ENCODE peak calls at places on chromosomes 2 and 18, in six cellular contexts. X is SK-N-SH, W is cardiac muscle cell, A is PC-9, T is tibial nerve, O is mammary epithelial cell. R is an unnamed sample. For H3K36me3, the result is how much of the 10 kb centered on the place peaks cover.

GRCh38 chr2:96816836-96817702 is 1.0 kb downstream of the CNNM3 start:
- DNase-seq in O (peak), A (no peak), T (no peak), W (no peak), X (peak), R (no peak)

GRCh38 chr2:8691859-8692437 is 10.1 kb downstream of the ID2 start:
- DNase-seq in W (no peak), O (no peak), T (no peak), X (no peak), A (no peak), R (no peak)

GRCh38 chr2:218271487-218271797 is 1.1 kb downstream of the PNKD start:
- DNase-seq in W (no peak), O (peak), A (peak), T (no peak), X (no peak), R (no peak)

GRCh38 chr2:54461251-54461650 is 5.1 kb downstream of the SPTBN1 start:
- DNase-seq in A (no peak), O (peak), T (no peak), X (no peak), W (no peak), R (no peak)

GRCh38 chr2:45505138-45505537 is 105.9 kb downstream of the SRBD1 start:
- DNase-seq in W (no peak), A (no peak), T (no peak), X (no peak), O (no peak), R (no peak)

GRCh38 chr2:60047944-60048525 is 505.4 kb downstream of the BCL11A start:
- DNase-seq in X (no peak), T (no peak), O (no peak), W (no peak), A (no peak), R (no peak)

GRCh38 chr2:106649306-106649705 is 162.1 kb downstream of the CD8B2 start:
- DNase-seq in X (no peak), W (no peak), O (no peak), A (no peak), T (no peak), R (no peak)

GRCh38 chr2:5285891-5286290 is 406.3 kb upstream of the SOX11 start:
- DNase-seq in O (no peak), W (no peak), A (no peak), X (peak), T (no peak), R (no peak)

GRCh38 chr18:53944721-53945120 is 279.7 kb downstream of the MBD2 start:
- DNase-seq in X (no peak), T (no peak), W (no peak), O (no peak), A (no peak), R (no peak)

GRCh38 chr2:37633234-37633633 is 38.2 kb downstream of the CDC42EP3 start:
- DNase-seq in X (no peak), A (no peak), W (no peak), T (no peak), O (no peak), R (no peak)

GRCh38 chr2:238928520-238929241 is 80.8 kb downstream of the TWIST2 start:
- DNase-seq in O (no peak), A (no peak), W (no peak), T (peak), X (no peak), R (no peak)

GRCh38 chr2:158546412-158547144 is 89.8 kb downstream of the PKP4 start:
- DNase-seq in A (no peak), O (no peak), X (no peak), W (no peak), T (no peak), R (no peak)

GRCh38 chr2:209771474-209772292 is at the start of gene UNC80:
- DNase-seq in W (peak), X (peak), A (no peak), T (no peak), O (peak), R (peak)

GRCh38 chr2:85728883-85729824 is 24.6 kb upstream of the ATOH8 start:
- DNase-seq in T (peak), X (peak), W (peak), O (peak), A (peak), R (peak)

GRCh38 chr2:136332436-136333095 is 214.6 kb upstream of the CXCR4 start:
- DNase-seq in T (no peak), A (no peak), X (no peak), O (no peak), W (no peak), R (no peak)

GRCh38 chr18:32301976-32302743 is 112.3 kb downstream of the MEP1B start:
- DNase-seq in T (no peak), W (no peak), X (peak), A (peak), O (peak), R (no peak)

GRCh38 chr2:33272001-33272400 is 204.4 kb upstream of the RASGRP3 start:
- DNase-seq in T (no peak), O (no peak), A (no peak), X (no peak), W (no peak), R (no peak)

DNA sequence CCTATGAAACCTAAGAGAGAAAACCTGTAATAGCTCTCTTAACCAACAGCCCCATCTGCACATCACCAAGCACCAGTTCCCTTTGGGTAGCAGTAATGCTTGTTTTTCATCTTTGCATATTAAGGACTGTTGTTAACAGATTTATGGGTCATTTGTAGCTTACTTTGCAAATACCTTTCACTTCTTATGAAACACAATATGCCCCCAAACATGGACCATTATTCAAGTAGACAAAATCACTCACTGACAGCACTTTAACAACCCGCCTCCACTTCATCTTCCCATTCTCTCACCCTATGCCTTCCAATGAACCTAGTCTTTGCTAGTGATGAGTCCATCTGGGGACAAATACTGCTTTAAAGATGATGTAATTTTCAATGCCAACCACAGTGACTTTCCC is 64.4 kb downstream of the GFPT1 start:
- DNase-seq in T (no peak), X (no peak), O (no peak), A (no peak), W (no peak), R (no peak)
- H3K36me3 ChIP-seq in T (half or more), X (under half), O (under half), A (under half), W (under half), R (under half)

DNA sequence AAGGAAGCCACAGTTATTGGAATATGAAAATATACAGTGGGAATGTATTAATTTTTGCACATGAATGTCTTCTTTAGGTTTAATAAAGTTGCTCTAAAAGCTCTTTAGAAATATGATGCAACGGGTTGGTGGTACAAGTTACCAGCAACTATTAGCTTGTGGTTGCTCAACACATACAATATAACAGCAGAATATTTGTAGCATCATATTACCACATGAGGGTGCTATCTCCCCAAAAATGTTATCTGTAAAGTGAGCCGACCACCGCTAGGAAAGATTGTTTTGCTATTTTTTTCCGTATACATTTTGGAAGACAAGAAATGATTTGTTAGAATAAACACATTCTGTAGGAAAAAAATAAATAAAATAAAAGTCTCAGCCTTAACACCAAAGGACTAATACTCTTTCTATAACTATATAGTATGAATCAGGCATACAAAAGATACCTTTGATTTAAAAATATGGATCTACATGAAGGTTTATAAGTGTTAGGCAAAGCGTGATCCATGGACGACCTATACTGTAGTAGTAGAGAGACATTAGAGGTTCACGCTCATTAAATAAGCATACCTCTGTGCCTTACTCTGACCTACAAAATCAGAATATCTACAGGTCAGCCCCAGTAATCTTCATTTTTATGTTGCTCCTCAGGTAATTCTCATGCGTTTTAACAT is 1110.7 kb upstream of the ACVR2A start:
- DNase-seq in X (peak), T (no peak), O (peak), W (peak), A (no peak), R (no peak)
- TF ChIP-seq CTCF in X (peak), T (peak), O (peak), W (peak), A (peak), R (peak)

GRCh38 chr2:70214958-70215357 is 24.1 kb upstream of the C2orf42 start:
- DNase-seq in O (no peak), W (no peak), T (no peak), X (no peak), A (no peak), R (no peak)

GRCh38 chr2:70212298-70212948 is 21.6 kb upstream of the C2orf42 start:
- DNase-seq in X (no peak), O (no peak), A (no peak), T (no peak), W (no peak), R (no peak)

GRCh38 chr2:70214365-70214764 is 23.5 kb upstream of the C2orf42 start:
- DNase-seq in O (no peak), T (no peak), W (no peak), X (no peak), A (no peak), R (no peak)

DNA sequence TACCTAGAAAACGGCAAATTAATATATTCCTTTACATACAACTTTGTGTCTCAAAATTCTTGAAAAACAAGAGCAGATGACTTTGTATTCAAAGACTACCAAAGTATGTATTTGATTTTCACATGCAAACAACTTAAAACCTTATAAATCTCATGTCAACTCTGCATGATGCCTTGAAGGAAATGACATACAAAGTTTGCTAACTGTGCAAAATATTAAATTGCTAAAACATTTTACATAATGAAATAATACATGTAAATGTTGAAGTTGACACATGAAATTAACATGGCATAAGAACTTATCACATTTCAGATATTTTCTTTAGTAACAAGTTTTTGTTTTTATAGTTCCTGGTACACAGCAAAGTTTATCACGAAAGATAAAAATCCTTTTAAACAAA is 20.8 kb upstream of the C2orf42 start:
- DNase-seq in X (no peak), A (no peak), O (no peak), T (no peak), W (no peak), R (no peak)
- H3K36me3 ChIP-seq in X (half or more), A (under half), O (under half), T (half or more), W (half or more), R (under half)

GRCh38 chr18:67278984-67279383 is 237.5 kb downstream of the DSEL start:
- DNase-seq in O (no peak), T (no peak), W (no peak), X (no peak), A (no peak), R (no peak)
- TF ChIP-seq CTCF in O (peak), T (no peak), W (no peak), X (peak), A (peak), R (no peak)

DNA sequence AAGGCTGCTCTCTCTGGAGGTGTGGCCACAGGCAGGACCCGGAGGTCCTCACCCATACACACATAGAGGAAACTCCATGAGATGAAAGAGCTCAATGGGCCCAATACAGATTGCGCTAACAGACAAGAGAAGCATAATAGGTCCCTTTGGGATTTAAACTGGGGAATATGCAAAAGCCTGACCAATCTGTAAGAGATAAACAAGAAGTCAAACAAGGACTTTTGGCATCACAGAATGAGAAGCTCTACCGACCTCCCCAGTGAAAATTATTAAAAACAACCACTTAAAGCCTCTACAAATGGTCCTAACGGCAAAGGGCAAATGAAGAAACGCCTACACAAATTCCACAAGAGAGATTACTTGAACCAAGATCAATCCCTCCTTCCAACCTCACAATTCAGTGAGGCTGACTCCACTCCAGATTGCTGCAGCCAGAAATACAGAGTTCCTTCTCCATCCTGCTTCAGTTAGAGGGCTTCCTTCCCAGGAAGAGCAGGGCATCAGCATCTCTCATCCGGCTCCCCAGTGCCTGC is 10.8 kb downstream of the IWS1 start:
- DNase-seq in O (no peak), A (no peak), W (no peak), T (no peak), X (no peak), R (no peak)
- H3K36me3 ChIP-seq in O (under half), A (under half), W (under half), T (under half), X (under half), R (under half)

GRCh38 chr2:235098273-235098672 is 146.5 kb downstream of the SH3BP4 start:
- DNase-seq in A (peak), X (no peak), W (no peak), O (no peak), T (no peak), R (no peak)

GRCh38 chr2:235094457-235094856 is 142.6 kb downstream of the SH3BP4 start:
- DNase-seq in X (no peak), T (no peak), W (no peak), A (no peak), O (no peak), R (no peak)

GRCh38 chr2:235092854-235093253 is 141.0 kb downstream of the SH3BP4 start:
- DNase-seq in A (no peak), X (no peak), O (no peak), W (no peak), T (no peak), R (no peak)

GRCh38 chr2:235097196-235097895 is 145.5 kb downstream of the SH3BP4 start:
- DNase-seq in A (no peak), T (no peak), X (no peak), O (no peak), W (no peak), R (no peak)

DNA sequence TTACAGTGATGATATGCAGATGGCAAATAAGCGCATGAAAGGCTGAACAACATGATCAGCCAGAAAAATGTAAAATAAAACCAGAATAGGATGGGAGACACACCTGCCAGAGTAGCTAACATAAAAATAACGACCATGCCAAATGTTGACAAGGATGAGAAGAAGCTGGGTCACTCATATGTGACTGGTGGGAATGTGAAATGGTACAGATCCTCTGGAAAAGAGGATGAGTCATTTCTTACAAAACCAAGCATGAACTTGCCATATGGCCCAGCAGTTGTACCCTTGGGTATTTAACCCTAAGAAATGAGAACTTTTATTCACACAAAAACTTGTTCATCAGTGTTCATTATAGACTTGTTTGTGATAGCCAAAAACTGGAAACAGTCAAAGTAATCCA is 143.8 kb downstream of the SH3BP4 start:
- DNase-seq in A (no peak), T (no peak), W (no peak), O (no peak), X (no peak), R (no peak)
- TF ChIP-seq CTCF in A (no peak), T (no peak), W (no peak), O (no peak), X (no peak), R (no peak)

GRCh38 chr18:79448621-79449020 is 52.9 kb downstream of the NFATC1 start:
- DNase-seq in O (no peak), X (no peak), A (no peak), T (no peak), W (no peak), R (no peak)
- H3K36me3 ChIP-seq in O (under half), X (under half), A (under half), T (half or more), W (under half), R (under half)

GRCh38 chr2:213723051-213723560 is 438.8 kb downstream of the SPAG16 start:
- DNase-seq in X (no peak), O (no peak), A (no peak), T (no peak), W (no peak), R (peak)
- TF ChIP-seq CTCF in X (no peak), O (no peak), A (no peak), T (no peak), W (no peak), R (peak)

DNA sequence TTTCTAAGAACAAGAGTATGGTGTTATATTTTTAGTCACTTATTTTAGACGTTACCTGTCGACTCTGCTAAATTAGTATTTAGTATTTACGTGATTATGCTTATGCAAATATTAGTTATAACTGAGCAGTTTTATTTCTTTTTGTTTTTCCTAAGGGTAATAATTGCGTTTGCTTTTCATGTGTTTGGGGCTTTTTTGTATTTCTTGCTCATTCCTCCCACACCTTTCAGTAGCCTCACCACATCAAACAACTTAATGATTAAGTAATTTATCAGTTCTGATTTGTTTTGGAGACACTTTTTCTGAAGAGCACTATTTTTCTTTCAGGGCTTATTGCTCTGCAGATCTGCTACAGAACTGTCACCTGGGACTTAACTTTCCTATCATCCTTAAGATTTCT is 7.5 kb downstream of the SLC4A1AP start:
- DNase-seq in O (no peak), A (no peak), W (no peak), T (no peak), X (no peak), R (no peak)
- H3K36me3 ChIP-seq in O (under half), A (under half), W (under half), T (half or more), X (half or more), R (under half)